ENCODE peak calls at places on chromosomes 7 and 10, in four cellular contexts. E is CD8-positive, alpha-beta T cell; M is stomach; V is foreskin fibroblast. R is an unnamed sample.

GRCh38 chr10:107813396-107813795 is 648.9 kb upstream of the SORCS1 start:
- DNase-seq in E (no peak), M (no peak), V (no peak), R (no peak)

GRCh38 chr7:129952653-129953560 is at the start of gene UBE2H:
- DNase-seq in E (peak), M (peak), V (peak), R (peak)

GRCh38 chr7:31991846-31992245 is 78.4 kb downstream of the PDE1C start:
- DNase-seq in E (no peak), M (no peak), V (no peak), R (peak)

GRCh38 chr10:114392112-114392835 is 12.0 kb downstream of the AFAP1L2 start:
- DNase-seq in E (no peak), M (no peak), V (no peak), R (no peak)

GRCh38 chr7:82810558-82811259 is 352.0 kb downstream of the PCLO start:
- DNase-seq in E (no peak), M (no peak), V (peak), R (no peak)

GRCh38 chr10:128116851-128117615 is 9.2 kb downstream of the MKI67 start:
- DNase-seq in E (no peak), M (no peak), V (no peak), R (no peak)

GRCh38 chr7:89655946-89656345 is 498.3 kb upstream of the STEAP1 start:
- DNase-seq in E (no peak), M (no peak), V (no peak), R (no peak)

GRCh38 chr7:29322023-29322712 is 127.6 kb downstream of the CHN2 start:
- DNase-seq in E (no peak), M (no peak), V (no peak), R (no peak)

GRCh38 chr10:49309691-49310371 is 10.9 kb downstream of the C10orf71 start:
- DNase-seq in E (no peak), M (no peak), V (no peak), R (no peak)

GRCh38 chr7:114663502-114663901 is 248.9 kb downstream of the FOXP2 start:
- DNase-seq in E (no peak), M (no peak), V (no peak), R (no peak)

GRCh38 chr7:35253680-35254495 is at the start of gene TBX20:
- DNase-seq in E (no peak), M (peak), V (peak), R (peak)

GRCh38 chr10:74425602-74426001 is 274.6 kb downstream of the ADK start:
- DNase-seq in E (no peak), M (no peak), V (no peak), R (no peak)

GRCh38 chr7:43904533-43905208 is 1.7 kb downstream of the URGCP start:
- DNase-seq in E (no peak), M (no peak), V (no peak), R (no peak)

GRCh38 chr7:89666436-89666835 is 487.8 kb upstream of the STEAP1 start:
- DNase-seq in E (no peak), M (no peak), V (no peak), R (no peak)

GRCh38 chr7:157116762-157117161 is 22.0 kb upstream of the UBE3C start:
- DNase-seq in E (no peak), M (no peak), V (no peak), R (no peak)

GRCh38 chr7:1818581-1819200 is 148.6 kb downstream of the ELFN1 start:
- DNase-seq in E (no peak), M (peak), V (no peak), R (no peak)

GRCh38 chr7:68461430-68461829 is 1136.8 kb upstream of the AUTS2 start:
- DNase-seq in E (no peak), M (no peak), V (no peak), R (peak)

GRCh38 chr7:120725376-120726039 is 132.4 kb downstream of the TSPAN12 start:
- DNase-seq in E (no peak), M (no peak), V (no peak), R (no peak)

GRCh38 chr10:114095676-114096331 is 52.1 kb downstream of the ADRB1 start:
- DNase-seq in E (no peak), M (no peak), V (no peak), R (no peak)

GRCh38 chr10:107159871-107160270 is 4.6 kb downstream of the SORCS1 start:
- DNase-seq in E (no peak), M (no peak), V (no peak), R (no peak)

GRCh38 chr10:114868801-114869200 is 47.2 kb downstream of the FHIP2A start:
- DNase-seq in E (no peak), M (no peak), V (peak), R (no peak)

GRCh38 chr7:156903232-156903909 is 10.4 kb upstream of the LMBR1 start:
- DNase-seq in E (peak), M (peak), V (peak), R (peak)

GRCh38 chr7:150398965-150399320 is 19.8 kb downstream of the ZNF775 start:
- DNase-seq in E (no peak), M (no peak), V (no peak), R (no peak)

GRCh38 chr10:28903716-28904115 is 226.4 kb downstream of the BAMBI start:
- DNase-seq in E (no peak), M (no peak), V (no peak), R (no peak)
- H3K4me3 ChIP-seq in E (no peak), M (no peak), V (no peak), R (no peak)

DNA sequence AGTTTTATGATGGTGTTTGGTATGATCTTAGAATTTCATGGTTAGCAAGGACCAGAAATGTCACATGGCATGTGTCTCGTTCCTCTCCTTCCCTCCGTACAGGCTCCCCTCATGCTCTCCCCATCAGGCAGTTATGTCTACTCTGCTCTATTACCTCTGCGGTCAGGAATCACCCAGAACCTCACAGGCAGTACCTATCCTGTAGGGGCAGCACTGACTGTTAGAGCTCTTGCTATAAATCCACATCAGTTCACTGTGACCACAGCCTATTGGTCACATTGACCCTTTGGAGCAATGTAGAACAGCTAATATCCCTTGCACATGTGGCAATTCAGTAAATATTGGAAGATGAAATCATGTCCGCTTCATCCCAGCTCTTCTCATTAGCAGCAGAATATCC is 151.8 kb downstream of the WNT2 start:
- DNase-seq in E (no peak), M (no peak), V (no peak), R (no peak)
- H3K4me3 ChIP-seq in E (no peak), M (no peak), V (no peak), R (no peak)

GRCh38 chr10:112886463-112886862 is 63.6 kb upstream of the TCF7L2 start:
- DNase-seq in E (no peak), M (no peak), V (no peak), R (no peak)

GRCh38 chr10:112880633-112881530 is 69.2 kb upstream of the TCF7L2 start:
- DNase-seq in E (no peak), M (no peak), V (no peak), R (no peak)

GRCh38 chr10:112887968-112888367 is 62.1 kb upstream of the TCF7L2 start:
- DNase-seq in E (no peak), M (no peak), V (no peak), R (no peak)

DNA sequence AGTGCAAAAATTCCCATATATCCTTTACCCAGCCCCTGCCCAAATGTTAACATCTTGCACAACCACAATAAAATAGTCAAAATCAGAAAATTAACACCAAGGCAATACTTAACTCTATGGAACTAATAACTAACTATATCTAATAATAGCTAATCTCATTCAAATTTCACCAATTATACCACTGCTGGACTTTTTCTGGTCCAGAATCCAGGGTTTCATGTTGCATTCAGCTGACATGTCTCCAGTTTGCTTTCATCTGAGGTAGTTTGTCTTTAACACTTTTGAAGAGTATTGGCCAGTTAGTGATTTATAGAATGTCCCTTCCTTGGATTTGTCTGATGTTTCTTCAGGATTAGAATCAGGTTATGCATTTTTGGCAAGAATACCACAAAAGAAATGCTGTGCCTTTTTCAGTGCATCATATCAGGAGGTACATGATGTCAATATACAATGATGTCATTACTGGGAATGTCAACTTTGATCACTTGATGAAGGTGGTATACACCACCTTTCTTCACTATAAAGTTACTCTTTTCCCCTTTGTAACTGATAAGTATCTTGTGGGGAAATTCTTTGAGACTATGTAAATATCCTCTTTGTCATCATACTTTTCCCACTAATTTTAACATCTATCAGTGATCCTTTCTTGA is 66.1 kb upstream of the TCF7L2 start:
- DNase-seq in E (no peak), M (no peak), V (no peak), R (no peak)
- H3K4me3 ChIP-seq in E (no peak), M (no peak), V (no peak), R (no peak)

GRCh38 chr10:6200588-6201510 is 1.9 kb upstream of the PFKFB3 start:
- DNase-seq in E (peak), M (no peak), V (no peak), R (no peak)
- H3K4me3 ChIP-seq in E (peak), M (peak), V (peak), R (no peak)

GRCh38 chr10:70494966-70495365 is 16.4 kb downstream of the PALD1 start:
- DNase-seq in E (no peak), M (peak), V (no peak), R (no peak)
- H3K4me3 ChIP-seq in E (no peak), M (no peak), V (no peak), R (no peak)